ENCODE peak calls at places on chromosomes 1 and 21, in nine cellular contexts. W, D, Z, L, Q, I, C, K and P are unnamed samples. For H3K9me3, the result is how much of the 10 kb centered on the place peaks cover.

GRCh38 chr1:43953361-43953760 is 6.6 kb downstream of the IPO13 start:
- DNase-seq in W (no peak), D (no peak), Z (no peak), L (no peak), Q (no peak), I (no peak), C (no peak), K (no peak), P (no peak)

GRCh38 chr1:28592314-28593071 is 428 bp downstream of the RAB42 start:
- DNase-seq in W (peak), D (no peak), Z (peak), L (no peak), Q (no peak), I (no peak), C (peak), K (no peak), P (no peak)

GRCh38 chr1:5640845-5641244 is 351.4 kb downstream of the NPHP4 start:
- DNase-seq in W (peak), D (no peak), Z (no peak), L (peak), Q (no peak), I (no peak), C (no peak), K (no peak), P (no peak)

GRCh38 chr1:221302357-221303147 is 423.3 kb downstream of the HLX start:
- DNase-seq in W (no peak), D (no peak), Z (no peak), L (no peak), Q (no peak), I (peak), C (no peak), K (no peak), P (no peak)

GRCh38 chr1:63617450-63617849 is 24.2 kb downstream of the PGM1 start:
- DNase-seq in W (no peak), D (no peak), Z (no peak), L (no peak), Q (no peak), I (no peak), C (no peak), K (no peak), P (no peak)

GRCh38 chr1:237316352-237316751 is 274.4 kb downstream of the RYR2 start:
- DNase-seq in W (no peak), D (no peak), Z (no peak), L (no peak), Q (no peak), I (no peak), C (no peak), K (no peak), P (no peak)

GRCh38 chr1:222390181-222390580 is 157.7 kb downstream of the HHIPL2 start:
- DNase-seq in W (no peak), D (peak), Z (no peak), L (no peak), Q (peak), I (peak), C (no peak), K (no peak), P (no peak)

GRCh38 chr1:32351859-32352745 is 10.2 kb downstream of the FAM229A start:
- DNase-seq in W (no peak), D (peak), Z (peak), L (no peak), Q (peak), I (peak), C (no peak), K (no peak), P (no peak)

GRCh38 chr1:7516341-7516740 is 254.8 kb upstream of the VAMP3 start:
- DNase-seq in W (no peak), D (no peak), Z (no peak), L (peak), Q (peak), I (no peak), C (no peak), K (no peak), P (no peak)

GRCh38 chr1:109885589-109885988 is 25.1 kb upstream of the CSF1 start:
- DNase-seq in W (no peak), D (no peak), Z (no peak), L (no peak), Q (no peak), I (no peak), C (no peak), K (no peak), P (no peak)

GRCh38 chr1:10693497-10694273 is 102.8 kb downstream of the CASZ1 start:
- DNase-seq in W (no peak), D (no peak), Z (peak), L (no peak), Q (no peak), I (peak), C (no peak), K (no peak), P (peak)

GRCh38 chr1:10696977-10697376 is 99.5 kb downstream of the CASZ1 start:
- DNase-seq in W (no peak), D (peak), Z (no peak), L (no peak), Q (peak), I (peak), C (no peak), K (no peak), P (no peak)

GRCh38 chr1:10694274-10694632 is 102.2 kb downstream of the CASZ1 start:
- DNase-seq in W (no peak), D (no peak), Z (no peak), L (no peak), Q (no peak), I (peak), C (no peak), K (peak), P (no peak)

GRCh38 chr1:10693152-10693496 is 103.3 kb downstream of the CASZ1 start:
- DNase-seq in W (no peak), D (no peak), Z (no peak), L (no peak), Q (no peak), I (no peak), C (no peak), K (no peak), P (no peak)

GRCh38 chr1:10694633-10695627 is 101.5 kb downstream of the CASZ1 start:
- DNase-seq in W (peak), D (peak), Z (peak), L (peak), Q (peak), I (peak), C (peak), K (peak), P (peak)
- H2AFZ ChIP-seq in W (peak), D (no peak), Z (peak), L (no peak), Q (peak), I (peak), C (no peak), K (no peak), P (peak)

DNA sequence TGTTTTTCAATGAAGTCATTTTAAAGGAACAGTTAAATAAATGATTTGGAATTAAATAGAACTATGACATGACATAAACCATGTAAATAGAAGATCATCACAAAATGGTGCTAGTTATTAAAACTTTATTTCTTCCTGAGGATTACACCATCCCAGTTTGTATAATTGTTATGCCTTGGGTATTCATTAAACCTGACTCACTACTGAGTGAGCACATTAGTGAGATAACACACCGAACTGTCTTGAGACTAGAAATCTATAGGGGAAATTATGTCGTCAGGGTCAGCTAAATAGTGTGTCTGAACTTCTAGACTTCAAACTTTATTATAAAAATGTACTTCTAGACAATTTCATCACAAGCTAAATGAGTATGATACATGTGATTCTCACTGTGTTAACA is 189.4 kb downstream of the NCAM2 start:
- DNase-seq in W (no peak), D (peak), Z (no peak), L (no peak), Q (peak), I (no peak), C (no peak), K (no peak), P (no peak)
- H3K9me3 ChIP-seq in W (under half), D (under half), Z (under half), L (under half), Q (under half), I (under half), C (under half), K (under half), P (under half)

DNA sequence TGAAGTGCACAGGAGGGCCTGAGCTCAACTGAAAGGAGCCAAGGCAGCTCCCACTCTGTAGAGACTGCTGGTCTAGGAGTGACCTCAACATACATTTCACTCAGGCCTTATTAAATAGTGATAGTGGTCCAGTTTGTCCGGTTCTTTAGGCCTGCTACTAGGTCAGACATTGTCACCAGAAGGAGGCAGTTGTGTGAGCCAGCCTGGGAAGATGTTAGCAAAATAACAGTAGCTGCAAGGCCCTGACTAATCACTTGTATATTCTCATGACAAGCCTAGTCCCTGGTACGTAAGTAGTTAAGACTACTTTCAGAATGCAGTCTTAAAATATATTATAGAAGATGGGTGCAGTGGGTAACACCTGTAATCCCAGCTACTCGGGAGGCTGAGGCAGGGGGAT is 264.0 kb upstream of the CAMK1G start:
- DNase-seq in W (no peak), D (no peak), Z (no peak), L (no peak), Q (peak), I (no peak), C (no peak), K (no peak), P (no peak)
- H2AFZ ChIP-seq in W (no peak), D (no peak), Z (no peak), L (no peak), Q (no peak), I (no peak), C (peak), K (no peak), P (no peak)

DNA sequence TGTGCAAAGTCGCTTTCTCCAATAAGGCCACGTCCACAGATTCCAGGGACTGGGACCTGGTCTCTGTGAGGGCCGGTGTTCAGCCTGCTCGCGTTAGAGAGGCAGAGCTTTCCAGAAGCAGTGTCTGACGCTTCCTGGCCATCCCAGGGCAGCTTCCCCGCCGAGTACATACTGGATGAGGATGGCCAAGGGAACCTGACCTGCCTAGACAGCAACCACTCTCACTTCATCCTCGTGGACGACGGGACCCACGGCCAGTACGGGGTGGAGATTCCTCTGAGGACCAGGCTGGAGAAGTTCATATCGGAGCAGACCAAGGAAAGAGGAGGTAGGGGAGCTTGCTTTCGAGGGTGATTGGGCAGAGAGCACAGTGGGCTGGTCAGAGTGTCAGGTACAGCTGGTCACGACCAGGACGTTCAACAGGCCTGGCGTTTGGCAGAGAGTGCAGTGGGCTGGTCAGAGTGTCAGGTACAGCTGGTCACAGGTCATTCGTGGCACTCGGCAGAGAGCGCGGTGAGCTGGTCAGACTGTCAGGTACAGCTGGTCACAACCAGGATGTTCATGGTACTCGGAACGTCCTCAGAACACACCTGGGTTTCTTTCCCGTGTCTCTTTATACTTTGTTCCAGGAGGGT is 22.4 kb downstream of the TRPM2 start:
- DNase-seq in W (no peak), D (no peak), Z (no peak), L (no peak), Q (no peak), I (no peak), C (no peak), K (no peak), P (no peak)
- H3K9me3 ChIP-seq in W (under half), D (under half), Z (under half), L (under half), Q (under half), I (under half), C (under half), K (under half), P (under half)